ENCODE peak calls at places on chromosomes 2 and 18, in ten cellular contexts. X is heart right ventricle, B is endodermal cell, Y is cardiac muscle cell, G is tibial nerve, M is K562, N is heart left ventricle, K is tibial artery, Z is left lung, O is adrenal gland. E is an unnamed sample.

GRCh38 chr18:75240433-75240832 is 29.8 kb downstream of the TSHZ1 start:
- DNase-seq in X (no peak), B (no peak), Y (no peak), G (no peak), M (peak; percentile 17), N (no peak), K (no peak), Z (no peak), O (no peak), E (no peak)

GRCh38 chr2:205509655-205510054 is 172.6 kb upstream of the NRP2 start:
- DNase-seq in X (no peak), B (no peak), Y (no peak), G (no peak), M (no peak), N (no peak), K (no peak), Z (no peak), O (no peak), E (no peak)

GRCh38 chr2:238566001-238566645 is 139.4 kb downstream of the ASB1 start:
- DNase-seq in X (no peak), B (no peak), Y (no peak), G (no peak), M (no peak), N (no peak), K (peak; percentile 35), Z (peak; percentile 14), O (no peak), E (no peak)

GRCh38 chr2:42673989-42674564 is 89.9 kb downstream of the OXER1 start:
- DNase-seq in X (no peak), B (no peak), Y (no peak), G (no peak), M (no peak), N (no peak), K (no peak), Z (no peak), O (no peak), E (no peak)

GRCh38 chr18:64539852-64540251 is 391.0 kb upstream of the LINC00305 start:
- DNase-seq in X (no peak), B (peak; percentile 50), Y (no peak), G (no peak), M (no peak), N (no peak), K (no peak), Z (no peak), O (no peak), E (no peak)

GRCh38 chr2:209389124-209389523 is 34.7 kb upstream of the MAP2 start:
- DNase-seq in X (no peak), B (no peak), Y (no peak), G (no peak), M (no peak), N (no peak), K (no peak), Z (no peak), O (no peak), E (no peak)

GRCh38 chr2:102509749-102510148 is 36.7 kb downstream of the SLC9A4 start:
- DNase-seq in X (no peak), B (no peak), Y (no peak), G (no peak), M (no peak), N (no peak), K (no peak), Z (no peak), O (no peak), E (no peak)

GRCh38 chr2:8138923-8139667 is 542.8 kb upstream of the ID2 start:
- DNase-seq in X (peak; percentile 43), B (no peak), Y (no peak), G (no peak), M (no peak), N (peak; percentile 51), K (peak; percentile 82), Z (no peak), O (no peak), E (no peak)

GRCh38 chr2:190553254-190553653 is 18.7 kb upstream of the NEMP2 start:
- DNase-seq in X (no peak), B (no peak), Y (no peak), G (no peak), M (no peak), N (no peak), K (no peak), Z (no peak), O (no peak), E (no peak)

GRCh38 chr2:215499330-215499729 is 63.5 kb upstream of the FN1 start:
- DNase-seq in X (no peak), B (no peak), Y (no peak), G (no peak), M (no peak), N (no peak), K (no peak), Z (no peak), O (no peak), E (no peak)

GRCh38 chr2:26989156-26989555 is 18.7 kb downstream of the MAPRE3 start:
- DNase-seq in X (no peak), B (no peak), Y (no peak), G (no peak), M (no peak), N (no peak), K (no peak), Z (no peak), O (no peak), E (no peak)

GRCh38 chr18:63344918-63345317 is 22.1 kb downstream of the KDSR start:
- DNase-seq in X (no peak), B (no peak), Y (no peak), G (no peak), M (no peak), N (no peak), K (no peak), Z (no peak), O (no peak), E (no peak)

GRCh38 chr18:63344263-63344662 is 22.7 kb downstream of the KDSR start:
- DNase-seq in X (no peak), B (no peak), Y (no peak), G (no peak), M (no peak), N (no peak), K (no peak), Z (no peak), O (no peak), E (no peak)

GRCh38 chr18:63346031-63346430 is 21.0 kb downstream of the KDSR start:
- DNase-seq in X (peak; percentile 38), B (no peak), Y (no peak), G (no peak), M (no peak), N (peak; percentile 66), K (no peak), Z (no peak), O (peak; percentile 78), E (no peak)

GRCh38 chr18:63339920-63340484 is 20.4 kb upstream of the BCL2 start:
- DNase-seq in X (no peak), B (peak; percentile 81), Y (peak; percentile 69), G (no peak), M (no peak), N (no peak), K (no peak), Z (no peak), O (peak; percentile 47), E (no peak)

GRCh38 chr18:63342206-63342605 is 22.6 kb upstream of the BCL2 start:
- DNase-seq in X (no peak), B (peak; percentile 79), Y (peak; percentile 62), G (no peak), M (peak; percentile 38), N (peak; percentile 38), K (no peak), Z (no peak), O (no peak), E (no peak)
- TF ChIP-seq CTCF in X (peak; percentile 49), B (peak; percentile 75), Y (peak; percentile 54), G (peak; percentile 20), M (peak; percentile 62), N (peak; percentile 43), K (peak; percentile 18), Z (peak; percentile 13), O (no peak), E (no peak)

GRCh38 chr18:3245185-3245564 is 2.4 kb upstream of the MYL12A start:
- DNase-seq in X (no peak), B (no peak), Y (no peak), G (no peak), M (no peak), N (no peak), K (no peak), Z (no peak), O (no peak), E (no peak)
- H3K4me3 ChIP-seq in X (peak overlapping the region; percentile 82), B (peak overlapping the region; percentile 63), Y (no peak overlapping the region), G (no peak overlapping the region), M (peak overlapping the region; percentile 92), N (peak overlapping the region; percentile 95), K (peak overlapping the region; percentile 98), Z (no peak overlapping the region), O (peak overlapping the region; percentile 66), E (peak overlapping the region; percentile 92)

GRCh38 chr2:232721261-232721660 is 24.1 kb downstream of the GIGYF2 start:
- DNase-seq in X (no peak), B (no peak), Y (no peak), G (no peak), M (no peak), N (no peak), K (no peak), Z (no peak), O (no peak), E (no peak)
- H3K36me3 ChIP-seq in X (peaks cover 64% of the 10 kb centered on the region), B (peaks cover 62% of the 10 kb centered on the region), Y (peaks cover 15% of the 10 kb centered on the region), G (peaks cover 42% of the 10 kb centered on the region), M (peaks cover 71% of the 10 kb centered on the region), N (peaks cover 22% of the 10 kb centered on the region), K (peaks cover 25% of the 10 kb centered on the region), Z (peaks cover 78% of the 10 kb centered on the region), O (peaks cover 8% of the 10 kb centered on the region), E (peaks cover 9% of the 10 kb centered on the region)

GRCh38 chr2:44226753-44227152 is 48.5 kb upstream of the SLC3A1 start:
- DNase-seq in X (no peak), B (no peak), Y (no peak), G (no peak), M (no peak), N (no peak), K (no peak), Z (no peak), O (no peak), E (no peak)

GRCh38 chr2:44233450-44234128 is 41.7 kb upstream of the SLC3A1 start:
- DNase-seq in X (no peak), B (no peak), Y (no peak), G (no peak), M (no peak), N (no peak), K (no peak), Z (no peak), O (no peak), E (no peak)

GRCh38 chr2:44230378-44230777 is 44.9 kb upstream of the SLC3A1 start:
- DNase-seq in X (no peak), B (no peak), Y (no peak), G (no peak), M (no peak), N (no peak), K (no peak), Z (no peak), O (no peak), E (no peak)
- TF ChIP-seq CTCF in X (no peak), B (no peak), Y (no peak), G (no peak), M (no peak), N (no peak), K (no peak), Z (no peak), O (no peak), E (no peak)

E was measured in ascending aorta.